ENCODE peak calls at places on chromosome 18, in five cellular contexts. D is OCI-LY7, J is colonic mucosa, V is RWPE1, Y is A549. W is an unnamed sample.
A peak's percentile ranks its signal among the peaks of the same experiment; 100 is the strongest.

GRCh38 chr18:34947711-34948125 is 93.5 kb upstream of the MAPRE2 start:
- DNase-seq in V (no peak), D (no peak), Y (no peak), J (no peak), W (peak; percentile 33)

GRCh38 chr18:58349650-58350049 is 279.2 kb downstream of the ALPK2 start:
- DNase-seq in J (no peak), D (no peak), V (no peak), Y (no peak), W (no peak)

GRCh38 chr18:21896732-21897336 is 156.2 kb downstream of the MIB1 start:
- DNase-seq in V (no peak), J (peak; percentile 28), Y (no peak), D (no peak), W (no peak)

GRCh38 chr18:68837665-68838390 is 39.9 kb downstream of the CCDC102B start:
- DNase-seq in V (no peak), Y (no peak), D (no peak), J (no peak), W (peak; percentile 30)

GRCh38 chr18:63470751-63471150 is 6.0 kb upstream of the SERPINB5 start:
- DNase-seq in J (no peak), V (no peak), Y (no peak), D (no peak), W (peak; percentile 93)

GRCh38 chr18:814300-815084 is 2.5 kb upstream of the YES1 start:
- DNase-seq in V (no peak), Y (no peak), D (no peak), J (peak; percentile 32), W (no peak)

GRCh38 chr18:7568426-7568825 is 1.3 kb downstream of the PTPRM start:
- DNase-seq in Y (no peak), V (no peak), J (peak; percentile 33), D (no peak), W (peak; percentile 30)

GRCh38 chr18:45567123-45567522 is 48.2 kb upstream of the SLC14A2 start:
- DNase-seq in J (no peak), D (no peak), V (no peak), Y (no peak), W (no peak)

GRCh38 chr18:80033181-80034067 is 810 bp upstream of the RBFA start:
- DNase-seq in V (peak; percentile 93), D (no peak), Y (peak; percentile 64), J (no peak), W (peak; percentile 4)

GRCh38 chr18:58975296-58975695 is 110.6 kb downstream of the ZNF532 start:
- DNase-seq in V (no peak), D (no peak), J (no peak), Y (no peak), W (no peak)

GRCh38 chr18:13775058-13775457 is 48.6 kb downstream of the RNMT start:
- DNase-seq in Y (no peak), V (no peak), D (no peak), J (no peak), W (no peak)
- TF ChIP-seq CTCF in Y (no peak), V (no peak), D (no peak), J (no peak), W (no peak)

GRCh38 chr18:51137891-51138290 is 59.6 kb downstream of the MEX3C start:
- DNase-seq in V (no peak), J (no peak), Y (no peak), D (no peak), W (peak; percentile 84)

GRCh38 chr18:51134721-51135120 is 62.8 kb downstream of the MEX3C start:
- DNase-seq in V (no peak), Y (no peak), J (no peak), D (no peak), W (peak; percentile 59)

GRCh38 chr18:51137051-51137729 is 60.3 kb downstream of the MEX3C start:
- DNase-seq in J (no peak), Y (no peak), V (no peak), D (no peak), W (peak; percentile 91)

GRCh38 chr18:51135361-51135760 is 62.1 kb downstream of the MEX3C start:
- DNase-seq in V (peak; percentile 48), Y (no peak), D (no peak), J (no peak), W (peak; percentile 91)

DNA sequence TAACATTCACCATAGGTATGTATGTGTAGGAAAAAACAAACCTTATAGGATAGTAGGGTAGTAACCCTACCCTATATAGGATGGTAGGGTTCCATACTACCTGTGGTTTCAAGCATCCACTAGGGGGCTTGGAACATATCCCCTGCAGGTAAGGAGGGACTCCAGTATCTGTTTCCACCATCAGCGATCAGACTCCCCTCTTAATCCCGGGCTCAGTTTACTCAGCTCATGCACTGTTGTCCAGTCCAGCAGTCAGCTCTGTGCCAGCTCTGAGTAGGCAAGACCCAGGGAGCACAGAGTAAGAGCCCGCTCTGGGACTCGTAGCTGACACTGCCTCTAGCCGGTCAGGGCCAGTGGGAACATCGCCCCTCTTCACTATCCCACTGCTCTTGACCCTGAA is 61.7 kb downstream of the MEX3C start:
- DNase-seq in V (no peak), D (peak; percentile 47), Y (no peak), J (no peak), W (peak; percentile 48)
- TF ChIP-seq CTCF in V (no peak), D (peak; percentile 72), Y (peak; percentile 28), J (no peak), W (no peak)

GRCh38 chr18:60413944-60414547 is 41.5 kb upstream of the MC4R start:
- DNase-seq in D (peak; percentile 37), J (no peak), Y (no peak), V (no peak), W (peak; percentile 20)
- TF ChIP-seq CTCF in D (peak; percentile 75), J (no peak), Y (peak; percentile 43), V (peak; percentile 33), W (peak; percentile 51)

DNA sequence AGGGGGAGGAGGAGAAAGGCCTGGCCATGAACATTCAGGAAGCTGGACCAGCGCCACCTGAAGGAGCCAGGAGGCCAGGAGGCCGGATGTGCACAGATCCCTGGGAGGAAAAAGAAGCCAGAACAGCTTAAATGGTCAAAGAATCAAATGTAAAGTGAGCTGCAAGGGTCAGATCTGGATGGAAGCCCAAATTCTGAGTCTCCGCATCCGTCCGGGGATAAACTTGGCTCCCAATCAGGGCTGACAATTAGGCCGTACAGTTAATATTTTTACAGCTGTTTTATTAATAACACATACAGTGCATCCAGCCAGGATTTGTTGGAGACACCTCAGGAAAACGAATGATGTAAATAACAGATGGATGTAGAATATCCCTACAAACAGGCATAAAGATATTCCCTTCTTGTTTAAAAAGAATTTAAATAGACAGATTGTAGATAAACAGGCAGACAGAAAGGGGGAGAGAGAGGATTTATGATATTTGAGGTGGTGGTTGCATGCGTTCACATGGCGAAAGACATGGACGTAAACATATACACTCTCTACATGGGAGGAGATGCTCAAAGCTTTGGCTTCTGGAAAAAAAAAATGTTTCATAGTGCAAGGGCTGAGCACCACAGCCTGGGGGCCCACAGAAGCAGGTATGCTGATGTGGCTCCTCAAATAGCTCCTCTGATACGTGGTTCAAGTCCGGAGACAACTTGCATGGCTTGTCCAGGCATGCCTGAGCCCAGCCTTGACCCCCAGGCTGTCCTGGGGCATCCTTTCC is 495.3 kb upstream of the TCF4 start:
- DNase-seq in Y (no peak), V (no peak), J (peak; percentile 17), D (no peak), W (no peak)
- TF ChIP-seq CTCF in Y (no peak), V (no peak), J (no peak), D (no peak), W (no peak)

GRCh38 chr18:50262977-50263376 is 3.3 kb downstream of the CFAP53 start:
- DNase-seq in J (no peak), Y (no peak), D (no peak), V (no peak), W (no peak)

GRCh38 chr18:50273203-50274043 is 7.1 kb upstream of the CFAP53 start:
- DNase-seq in Y (no peak), V (no peak), D (no peak), J (no peak), W (no peak)

GRCh38 chr18:50272593-50272992 is 6.3 kb upstream of the CFAP53 start:
- DNase-seq in V (no peak), D (no peak), Y (no peak), J (no peak), W (no peak)

GRCh38 chr18:50266248-50266704 is at the start of gene CFAP53:
- DNase-seq in D (peak; percentile 85), Y (peak; percentile 84), J (peak; percentile 93), V (peak; percentile 67), W (no peak)

DNA sequence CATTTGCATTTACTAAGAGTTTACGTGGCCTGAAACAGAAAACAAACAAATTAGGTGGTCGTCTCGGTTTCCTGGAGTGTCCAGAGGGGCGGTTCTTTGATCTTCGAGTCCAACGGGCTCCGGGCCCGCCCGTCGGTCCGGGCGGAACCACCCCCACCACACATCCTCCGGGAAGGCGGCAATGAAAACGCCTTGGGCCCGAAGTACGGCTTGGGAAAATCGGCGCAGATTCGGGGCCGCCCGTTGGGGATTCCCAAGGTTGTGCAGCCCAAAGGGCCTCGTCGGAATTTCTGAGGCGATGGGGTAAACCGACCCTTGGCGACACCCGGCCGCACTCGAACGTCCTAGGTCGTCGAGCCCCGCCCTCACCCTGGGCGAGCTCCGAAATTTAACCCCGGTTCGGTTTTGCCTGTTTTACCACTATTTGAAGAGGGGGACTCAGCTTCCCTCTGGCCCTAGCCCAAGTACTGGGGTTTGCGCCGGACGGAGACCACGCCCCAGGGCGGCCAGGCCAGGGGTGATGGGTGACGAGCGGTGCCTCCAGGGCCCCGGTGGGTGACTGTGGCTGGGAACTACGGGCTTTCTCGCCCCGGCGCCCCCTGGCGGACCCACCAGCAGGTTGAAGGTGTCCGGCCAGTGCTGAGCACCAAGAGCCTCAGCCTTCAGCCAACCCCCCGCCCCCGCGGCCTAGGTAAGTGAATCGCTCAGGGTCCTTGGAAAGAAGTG is 1.9 kb upstream of the CFAP53 start:
- DNase-seq in V (no peak), D (peak; percentile 75), J (peak; percentile 90), Y (peak; percentile 89), W (no peak)
- TF ChIP-seq CTCF in V (no peak), D (peak; percentile 74), J (peak; percentile 56), Y (peak; percentile 60), W (no peak)

DNA sequence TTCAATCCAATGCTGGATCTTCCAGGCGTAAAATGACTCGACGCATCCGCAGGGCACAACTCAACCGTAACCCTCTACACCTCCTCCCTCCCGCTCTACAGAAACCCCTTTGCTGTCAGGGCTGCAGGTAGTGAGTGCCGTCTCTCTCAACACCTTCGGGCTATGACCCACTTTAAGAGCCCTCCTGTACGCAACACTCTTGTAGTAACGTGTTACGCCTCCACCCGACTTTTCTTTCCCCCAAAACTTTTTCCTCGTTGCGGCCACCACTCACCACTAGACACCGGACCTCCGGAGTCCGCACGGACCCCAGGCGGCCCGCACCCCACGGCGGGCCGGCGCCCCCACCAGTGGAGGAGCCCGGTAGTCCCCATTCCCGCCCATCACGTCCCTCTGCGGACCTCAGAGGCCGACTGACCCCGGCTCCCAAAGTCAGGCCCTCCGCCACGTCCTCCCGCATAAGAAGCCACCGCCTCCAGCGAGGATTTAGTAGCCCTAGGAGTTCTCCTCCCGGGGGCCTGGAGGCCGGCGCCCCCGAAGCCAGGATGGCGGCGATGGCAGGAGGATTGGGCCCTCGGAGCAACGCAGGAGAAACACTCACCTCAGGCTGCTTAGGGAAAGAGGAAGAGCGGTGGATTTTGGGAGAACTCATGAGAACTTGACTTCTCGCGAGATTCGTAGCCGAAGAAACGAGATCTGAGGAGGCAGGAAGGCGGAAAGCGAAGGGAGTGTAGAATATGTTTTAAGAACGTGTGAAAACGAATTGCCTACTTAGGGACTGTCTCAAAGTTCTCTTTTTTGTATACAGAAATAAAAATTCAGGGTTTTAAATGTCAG is 5.0 kb upstream of the C18orf32 start:
- DNase-seq in Y (peak; percentile 87), J (peak; percentile 96), D (peak; percentile 95), V (peak; percentile 82), W (peak; percentile 99)
- TF ChIP-seq CTCF in Y (no peak), J (no peak), D (no peak), V (no peak), W (no peak)

GRCh38 chr18:38115201-38115600 is 549.6 kb upstream of the CELF4 start:
- DNase-seq in Y (no peak), V (no peak), J (no peak), D (no peak), W (no peak)
- TF ChIP-seq CTCF in Y (no peak), V (no peak), J (no peak), D (no peak), W (no peak)

W was measured in MCF 10A.